ENCODE peak calls at places on chromosomes 3 and 15, in seven cellular contexts. One of them, this sample, is unnamed.

GRCh38 chr3:175163686-175164085 is 304.6 kb downstream of the NAALADL2 start:
- DNase-seq in stomach: no peak
- DNase-seq in AG10803: peak; percentile 0
- DNase-seq in cardiac muscle cell: no peak
- DNase-seq in heart left ventricle: no peak
- DNase-seq in AG04450: no peak
- DNase-seq in lower leg skin: no peak
- DNase-seq in this sample: no peak

GRCh38 chr3:126110431-126111125 is 26.7 kb upstream of the SLC41A3 start:
- DNase-seq in stomach: peak; percentile 11
- DNase-seq in AG10803: no peak
- DNase-seq in lower leg skin: peak; percentile 72
- DNase-seq in AG04450: no peak
- DNase-seq in cardiac muscle cell: no peak
- DNase-seq in heart left ventricle: no peak
- DNase-seq in this sample: no peak

GRCh38 chr3:136545664-136546266 is 206.4 kb downstream of the STAG1 start:
- DNase-seq in AG04450: no peak
- DNase-seq in AG10803: peak; percentile 16
- DNase-seq in stomach: no peak
- DNase-seq in cardiac muscle cell: no peak
- DNase-seq in heart left ventricle: no peak
- DNase-seq in lower leg skin: no peak
- DNase-seq in this sample: no peak

GRCh38 chr15:69000091-69000490 is 14.4 kb upstream of the NOX5 start:
- DNase-seq in cardiac muscle cell: peak; percentile 61
- DNase-seq in AG10803: no peak
- DNase-seq in heart left ventricle: no peak
- DNase-seq in stomach: no peak
- DNase-seq in AG04450: no peak
- DNase-seq in lower leg skin: peak; percentile 14
- DNase-seq in this sample: no peak

GRCh38 chr3:8780279-8780678 is 10.9 kb upstream of the OXTR start:
- DNase-seq in heart left ventricle: no peak
- DNase-seq in cardiac muscle cell: no peak
- DNase-seq in AG04450: no peak
- DNase-seq in AG10803: no peak
- DNase-seq in lower leg skin: no peak
- DNase-seq in stomach: no peak
- DNase-seq in this sample: no peak

GRCh38 chr3:168077091-168077490 is 18.6 kb downstream of the GOLIM4 start:
- DNase-seq in stomach: no peak
- DNase-seq in AG04450: no peak
- DNase-seq in AG10803: peak; percentile 18
- DNase-seq in heart left ventricle: no peak
- DNase-seq in cardiac muscle cell: no peak
- DNase-seq in lower leg skin: no peak
- DNase-seq in this sample: no peak

GRCh38 chr3:53145109-53146077 is 15.2 kb upstream of the RFT1 start:
- DNase-seq in AG04450: no peak
- DNase-seq in AG10803: no peak
- DNase-seq in stomach: peak; percentile 69
- DNase-seq in lower leg skin: no peak
- DNase-seq in heart left ventricle: no peak
- DNase-seq in cardiac muscle cell: no peak
- DNase-seq in this sample: no peak

GRCh38 chr3:171552525-171552924 is 92.3 kb upstream of the TNIK start:
- DNase-seq in lower leg skin: no peak
- DNase-seq in stomach: no peak
- DNase-seq in cardiac muscle cell: no peak
- DNase-seq in AG04450: no peak
- DNase-seq in AG10803: no peak
- DNase-seq in heart left ventricle: no peak
- DNase-seq in this sample: no peak

GRCh38 chr3:122975163-122975923 is 52.2 kb downstream of the SEMA5B start:
- DNase-seq in AG04450: no peak
- DNase-seq in stomach: no peak
- DNase-seq in lower leg skin: no peak
- DNase-seq in cardiac muscle cell: peak; percentile 9
- DNase-seq in heart left ventricle: peak; percentile 45
- DNase-seq in AG10803: peak; percentile 37
- DNase-seq in this sample: peak; percentile 10

GRCh38 chr15:80268101-80268500 is 16.1 kb upstream of the CTXND1 start:
- DNase-seq in heart left ventricle: no peak
- DNase-seq in AG04450: no peak
- DNase-seq in cardiac muscle cell: no peak
- DNase-seq in lower leg skin: peak; percentile 58
- DNase-seq in stomach: no peak
- DNase-seq in AG10803: no peak
- DNase-seq in this sample: no peak

GRCh38 chr15:68775671-68776476 is 44.8 kb downstream of the ANP32A start:
- DNase-seq in AG10803: peak; percentile 79
- DNase-seq in AG04450: no peak
- DNase-seq in lower leg skin: peak; percentile 96
- DNase-seq in heart left ventricle: peak; percentile 92
- DNase-seq in cardiac muscle cell: no peak
- DNase-seq in stomach: peak; percentile 37
- DNase-seq in this sample: no peak

GRCh38 chr3:63900459-63900858 is 11.7 kb downstream of the SCAANT1 start:
- DNase-seq in lower leg skin: no peak
- DNase-seq in heart left ventricle: no peak
- DNase-seq in AG10803: no peak
- DNase-seq in AG04450: no peak
- DNase-seq in cardiac muscle cell: peak; percentile 65
- DNase-seq in stomach: no peak
- DNase-seq in this sample: no peak

GRCh38 chr3:159586587-159587202 is 401.9 kb upstream of the IL12A start:
- DNase-seq in stomach: no peak
- DNase-seq in heart left ventricle: no peak
- DNase-seq in lower leg skin: no peak
- DNase-seq in cardiac muscle cell: peak; percentile 52
- DNase-seq in AG04450: peak; percentile 11
- DNase-seq in AG10803: peak; percentile 39
- DNase-seq in this sample: no peak

GRCh38 chr15:45603881-45604280 is 16.7 kb downstream of the BLOC1S6 start:
- DNase-seq in stomach: no peak
- DNase-seq in cardiac muscle cell: no peak
- DNase-seq in AG04450: no peak
- DNase-seq in heart left ventricle: no peak
- DNase-seq in AG10803: no peak
- DNase-seq in lower leg skin: no peak
- DNase-seq in this sample: no peak

GRCh38 chr15:49898097-49898496 is 220.9 kb downstream of the ATP8B4 start:
- DNase-seq in AG10803: no peak
- DNase-seq in heart left ventricle: no peak
- DNase-seq in stomach: no peak
- DNase-seq in AG04450: no peak
- DNase-seq in lower leg skin: no peak
- DNase-seq in cardiac muscle cell: no peak
- DNase-seq in this sample: no peak

GRCh38 chr3:44309500-44309899 is 29.1 kb upstream of the TCAIM start:
- DNase-seq in heart left ventricle: no peak
- DNase-seq in stomach: no peak
- DNase-seq in AG10803: no peak
- DNase-seq in lower leg skin: no peak
- DNase-seq in cardiac muscle cell: no peak
- DNase-seq in AG04450: no peak
- DNase-seq in this sample: no peak

GRCh38 chr3:112303811-112304325 is 9.9 kb upstream of the SLC9C1 start:
- DNase-seq in AG04450: no peak
- DNase-seq in heart left ventricle: peak; percentile 24
- DNase-seq in stomach: no peak
- DNase-seq in lower leg skin: no peak
- DNase-seq in cardiac muscle cell: peak; percentile 76
- DNase-seq in AG10803: peak; percentile 11
- DNase-seq in this sample: no peak

GRCh38 chr3:132038198-132038825 is 3.5 kb upstream of the CPNE4 start:
- DNase-seq in heart left ventricle: no peak
- DNase-seq in stomach: no peak
- DNase-seq in AG04450: no peak
- DNase-seq in AG10803: peak; percentile 24
- DNase-seq in lower leg skin: no peak
- DNase-seq in cardiac muscle cell: peak; percentile 27
- DNase-seq in this sample: no peak

GRCh38 chr3:106004137-106004600 is 135.4 kb upstream of the CBLB start:
- DNase-seq in lower leg skin: no peak
- DNase-seq in AG04450: peak; percentile 34
- DNase-seq in stomach: no peak
- DNase-seq in AG10803: peak; percentile 23
- DNase-seq in heart left ventricle: no peak
- DNase-seq in cardiac muscle cell: no peak
- DNase-seq in this sample: no peak
- H3K4me3 ChIP-seq in lower leg skin: no peak overlapping the region
- H3K4me3 ChIP-seq in AG04450: peak overlapping the region; percentile 17
- H3K4me3 ChIP-seq in stomach: no peak overlapping the region
- H3K4me3 ChIP-seq in AG10803: no peak overlapping the region
- H3K4me3 ChIP-seq in heart left ventricle: peak overlapping the region; percentile 34
- H3K4me3 ChIP-seq in cardiac muscle cell: no peak overlapping the region
- H3K4me3 ChIP-seq in this sample: no peak overlapping the region

GRCh38 chr15:36988947-36989346 is 111.4 kb downstream of the MEIS2 start:
- DNase-seq in AG10803: no peak
- DNase-seq in heart left ventricle: no peak
- DNase-seq in AG04450: no peak
- DNase-seq in cardiac muscle cell: no peak
- DNase-seq in stomach: no peak
- DNase-seq in lower leg skin: no peak
- DNase-seq in this sample: no peak
- TF ChIP-seq CTCF in AG10803: no peak
- TF ChIP-seq CTCF in heart left ventricle: no peak
- TF ChIP-seq CTCF in AG04450: no peak
- TF ChIP-seq CTCF in cardiac muscle cell: no peak
- TF ChIP-seq CTCF in stomach: no peak
- TF ChIP-seq CTCF in lower leg skin: no peak
- TF ChIP-seq CTCF in this sample: no peak

GRCh38 chr3:32392530-32393302 is 1.1 kb downstream of the CMTM7 start:
- DNase-seq in cardiac muscle cell: no peak
- DNase-seq in stomach: peak; percentile 54
- DNase-seq in AG04450: no peak
- DNase-seq in heart left ventricle: peak; percentile 56
- DNase-seq in AG10803: peak; percentile 67
- DNase-seq in lower leg skin: peak; percentile 92
- DNase-seq in this sample: no peak
- H3K4me3 ChIP-seq in cardiac muscle cell: peak overlapping the region; percentile 74
- H3K4me3 ChIP-seq in stomach: peak overlapping the region; percentile 64
- H3K4me3 ChIP-seq in AG04450: peak overlapping the region; percentile 76
- H3K4me3 ChIP-seq in heart left ventricle: peak overlapping the region; percentile 76
- H3K4me3 ChIP-seq in AG10803: peak overlapping the region; percentile 63
- H3K4me3 ChIP-seq in lower leg skin: peak overlapping the region; percentile 51
- H3K4me3 ChIP-seq in this sample: peak overlapping the region; percentile 73

GRCh38 chr3:151008699-151009098 is 36.2 kb upstream of the CLRN1 start:
- DNase-seq in AG10803: peak; percentile 65
- DNase-seq in lower leg skin: no peak
- DNase-seq in AG04450: peak; percentile 21
- DNase-seq in stomach: no peak
- DNase-seq in heart left ventricle: no peak
- DNase-seq in cardiac muscle cell: peak; percentile 15
- DNase-seq in this sample: peak; percentile 41
- TF ChIP-seq CTCF in AG10803: peak; percentile 77
- TF ChIP-seq CTCF in lower leg skin: no peak
- TF ChIP-seq CTCF in AG04450: peak; percentile 70
- TF ChIP-seq CTCF in stomach: no peak
- TF ChIP-seq CTCF in heart left ventricle: no peak
- TF ChIP-seq CTCF in cardiac muscle cell: peak; percentile 64
- TF ChIP-seq CTCF in this sample: peak; percentile 70

DNA sequence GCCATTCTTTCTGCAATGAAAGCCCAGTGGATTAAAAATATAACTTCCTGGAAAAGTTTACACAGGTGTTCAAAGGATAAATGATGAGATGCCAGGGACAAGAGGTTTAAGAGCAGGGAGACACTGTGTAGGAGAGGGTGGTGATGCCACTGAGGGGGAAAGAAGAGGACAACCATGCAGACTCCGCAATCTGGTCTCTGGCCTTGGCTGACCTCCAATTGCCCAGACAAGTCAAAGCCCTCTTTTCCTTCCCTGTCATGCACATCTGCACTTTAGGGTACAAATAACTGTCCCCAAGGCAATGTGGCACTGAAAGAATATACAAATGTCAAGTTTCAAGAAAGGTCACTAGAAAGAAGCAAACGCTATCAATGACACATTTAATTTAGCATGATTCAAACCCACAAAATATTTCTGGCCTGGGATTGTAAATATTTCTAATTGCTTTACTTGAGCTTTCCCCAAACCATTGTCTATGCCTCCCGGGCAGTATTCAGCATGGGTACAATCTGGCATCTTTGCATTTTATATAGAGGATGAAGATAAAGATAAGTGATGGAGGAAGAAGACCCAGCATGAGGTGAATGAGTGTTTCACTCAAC is 319.4 kb downstream of the PLCL2 start:
- DNase-seq in AG04450: no peak
- DNase-seq in stomach: no peak
- DNase-seq in AG10803: no peak
- DNase-seq in heart left ventricle: no peak
- DNase-seq in lower leg skin: no peak
- DNase-seq in cardiac muscle cell: no peak
- DNase-seq in this sample: no peak
- H3K4me3 ChIP-seq in AG04450: no peak overlapping the region
- H3K4me3 ChIP-seq in stomach: no peak overlapping the region
- H3K4me3 ChIP-seq in AG10803: no peak overlapping the region
- H3K4me3 ChIP-seq in heart left ventricle: no peak overlapping the region
- H3K4me3 ChIP-seq in lower leg skin: no peak overlapping the region
- H3K4me3 ChIP-seq in cardiac muscle cell: no peak overlapping the region
- H3K4me3 ChIP-seq in this sample: no peak overlapping the region

GRCh38 chr3:124779116-124779515 is 48.9 kb downstream of the UMPS start:
- DNase-seq in AG10803: no peak
- DNase-seq in AG04450: no peak
- DNase-seq in stomach: no peak
- DNase-seq in lower leg skin: no peak
- DNase-seq in cardiac muscle cell: no peak
- DNase-seq in heart left ventricle: no peak
- DNase-seq in this sample: no peak

GRCh38 chr3:124778061-124778460 is 47.8 kb downstream of the UMPS start:
- DNase-seq in lower leg skin: no peak
- DNase-seq in stomach: no peak
- DNase-seq in AG04450: no peak
- DNase-seq in heart left ventricle: no peak
- DNase-seq in cardiac muscle cell: no peak
- DNase-seq in AG10803: no peak
- DNase-seq in this sample: no peak

GRCh38 chr3:124780767-124781485 is 50.7 kb downstream of the UMPS start:
- DNase-seq in stomach: no peak
- DNase-seq in AG04450: no peak
- DNase-seq in lower leg skin: peak; percentile 94
- DNase-seq in heart left ventricle: peak; percentile 94
- DNase-seq in cardiac muscle cell: peak; percentile 74
- DNase-seq in AG10803: peak; percentile 91
- DNase-seq in this sample: no peak

GRCh38 chr3:124780356-124780755 is 50.1 kb downstream of the UMPS start:
- DNase-seq in stomach: no peak
- DNase-seq in AG10803: peak; percentile 96
- DNase-seq in cardiac muscle cell: peak; percentile 32
- DNase-seq in AG04450: no peak
- DNase-seq in lower leg skin: peak; percentile 95
- DNase-seq in heart left ventricle: peak; percentile 87
- DNase-seq in this sample: peak; percentile 80

DNA sequence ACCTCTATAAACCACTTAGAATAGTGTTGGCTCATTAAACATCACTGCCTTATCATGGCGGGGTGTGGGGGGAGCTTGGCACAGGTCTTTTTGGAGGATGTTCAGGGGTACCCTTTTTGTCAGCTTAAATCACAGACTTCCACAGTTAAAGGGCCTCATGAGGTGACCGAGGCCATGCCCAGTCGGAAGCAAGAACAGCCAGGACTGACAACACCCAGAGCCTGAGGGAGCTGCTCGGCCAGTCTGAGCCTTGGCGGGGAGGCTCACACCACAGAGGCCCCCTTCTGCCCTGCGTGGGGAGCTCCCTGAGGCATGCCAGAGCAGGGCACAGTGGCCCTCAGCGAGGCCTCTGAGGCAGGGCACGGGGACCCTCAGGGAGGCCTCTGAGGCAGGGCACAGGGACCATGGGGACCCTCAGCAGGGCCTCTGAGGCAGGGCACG is 49.5 kb downstream of the UMPS start:
- DNase-seq in AG10803: no peak
- DNase-seq in lower leg skin: no peak
- DNase-seq in AG04450: no peak
- DNase-seq in cardiac muscle cell: no peak
- DNase-seq in heart left ventricle: peak; percentile 35
- DNase-seq in stomach: no peak
- DNase-seq in this sample: no peak
- TF ChIP-seq CTCF in AG10803: no peak
- TF ChIP-seq CTCF in lower leg skin: no peak
- TF ChIP-seq CTCF in AG04450: no peak
- TF ChIP-seq CTCF in cardiac muscle cell: no peak
- TF ChIP-seq CTCF in heart left ventricle: no peak
- TF ChIP-seq CTCF in stomach: no peak
- TF ChIP-seq CTCF in this sample: no peak